ENCODE peak calls at places on chromosomes 12 and 14, in eight cellular contexts. U is spleen, R is psoas muscle, L is lower lobe of right lung, Y is fibroblast of lung, T is PC-3, M is IMR-90, G is cardiac muscle cell. C is an unnamed sample. For H3K36me3, the result is how much of the 10 kb centered on the place peaks cover.

GRCh38 chr14:59325906-59326305 is 137.4 kb downstream of the DAAM1 start:
- DNase-seq in U (no peak), R (no peak), L (no peak), Y (peak), T (no peak), M (peak), G (no peak), C (peak)

GRCh38 chr14:51058382-51058781 is 36.5 kb downstream of the TRIM9 start:
- DNase-seq in U (no peak), R (no peak), L (no peak), Y (no peak), T (no peak), M (no peak), G (no peak), C (no peak)

GRCh38 chr12:43957732-43958131 is 121.9 kb downstream of the TMEM117 start:
- DNase-seq in U (no peak), R (no peak), L (no peak), Y (peak), T (peak), M (peak), G (peak), C (peak)

GRCh38 chr12:104569348-104570173 is 112.8 kb downstream of the CHST11 start:
- DNase-seq in U (peak), R (no peak), L (peak), Y (no peak), T (no peak), M (no peak), G (no peak), C (no peak)

GRCh38 chr14:104080557-104081492 is 4.7 kb upstream of the ASPG start:
- DNase-seq in U (no peak), R (no peak), L (peak), Y (no peak), T (no peak), M (no peak), G (no peak), C (no peak)

GRCh38 chr14:55438066-55438683 is 2.2 kb downstream of the TBPL2 start:
- DNase-seq in U (no peak), R (no peak), L (no peak), Y (peak), T (peak), M (peak), G (peak), C (peak)

GRCh38 chr12:117552971-117553370 is 191.5 kb upstream of the NOS1 start:
- DNase-seq in U (no peak), R (no peak), L (no peak), Y (no peak), T (peak), M (no peak), G (no peak), C (no peak)

GRCh38 chr14:88005978-88006851 is 1.3 kb downstream of the GPR65 start:
- DNase-seq in U (peak), R (no peak), L (peak), Y (no peak), T (no peak), M (no peak), G (no peak), C (peak)

GRCh38 chr12:47383942-47384341 is 304.2 kb upstream of the AMIGO2 start:
- DNase-seq in U (no peak), R (no peak), L (no peak), Y (peak), T (peak), M (peak), G (peak), C (peak)

GRCh38 chr12:74415633-74416032 is 122.0 kb upstream of the ATXN7L3B start:
- DNase-seq in U (no peak), R (no peak), L (no peak), Y (peak), T (peak), M (peak), G (peak), C (peak)

GRCh38 chr12:22653790-22654189 is 28.8 kb downstream of the ETNK1 start:
- DNase-seq in U (no peak), R (no peak), L (no peak), Y (no peak), T (peak), M (no peak), G (no peak), C (no peak)

GRCh38 chr14:34693228-34693939 is 21.0 kb downstream of the CFL2 start:
- DNase-seq in U (no peak), R (peak), L (peak), Y (no peak), T (peak), M (no peak), G (no peak), C (no peak)

GRCh38 chr14:53127832-53128231 is 25.3 kb downstream of the DDHD1 start:
- DNase-seq in U (no peak), R (no peak), L (no peak), Y (no peak), T (no peak), M (no peak), G (no peak), C (no peak)

GRCh38 chr14:106318700-106319099 is 792.3 kb downstream of the TMEM121 start:
- DNase-seq in U (no peak), R (no peak), L (no peak), Y (no peak), T (no peak), M (no peak), G (no peak), C (no peak)

GRCh38 chr14:22071001-22071400 is 397.4 kb upstream of the OR4E1 start:
- DNase-seq in U (peak), R (no peak), L (no peak), Y (no peak), T (no peak), M (no peak), G (no peak), C (no peak)

GRCh38 chr12:64091186-64091585 is 130.9 kb downstream of the KICS2 start:
- DNase-seq in U (no peak), R (no peak), L (no peak), Y (no peak), T (no peak), M (no peak), G (no peak), C (no peak)

GRCh38 chr14:65260786-65261185 is 151.7 kb upstream of the FUT8 start:
- DNase-seq in U (no peak), R (no peak), L (no peak), Y (peak), T (no peak), M (peak), G (no peak), C (peak)

GRCh38 chr12:113165521-113166450 is 16.3 kb downstream of the CFAP73 start:
- DNase-seq in U (no peak), R (no peak), L (no peak), Y (no peak), T (no peak), M (no peak), G (no peak), C (no peak)

GRCh38 chr14:93010543-93011541 is 87.9 kb downstream of the CHGA start:
- DNase-seq in U (no peak), R (no peak), L (no peak), Y (no peak), T (no peak), M (no peak), G (no peak), C (no peak)

GRCh38 chr14:31829256-31829923 is 247.7 kb upstream of the ARHGAP5 start:
- DNase-seq in U (no peak), R (no peak), L (no peak), Y (peak), T (peak), M (peak), G (no peak), C (peak)

GRCh38 chr14:101102875-101103274 is 199.4 kb upstream of the RTL1 start:
- DNase-seq in U (peak), R (no peak), L (no peak), Y (no peak), T (no peak), M (no peak), G (no peak), C (no peak)

GRCh38 chr12:100020370-100020769 is 35.6 kb upstream of the ANKS1B start:
- DNase-seq in U (no peak), R (no peak), L (no peak), Y (no peak), T (peak), M (peak), G (no peak), C (peak)

GRCh38 chr12:11508699-11509098 is 113.3 kb upstream of the PRB2 start:
- DNase-seq in U (no peak), R (no peak), L (no peak), Y (no peak), T (peak), M (peak), G (no peak), C (peak)

GRCh38 chr14:23141706-23142467 is 22.8 kb upstream of the CEBPE start:
- DNase-seq in U (no peak), R (peak), L (peak), Y (peak), T (peak), M (peak), G (no peak), C (peak)

GRCh38 chr12:99027491-99027890 is 382.4 kb downstream of the APAF1 start:
- DNase-seq in U (no peak), R (no peak), L (no peak), Y (no peak), T (no peak), M (no peak), G (no peak), C (no peak)

GRCh38 chr14:89429206-89430091 is 12.4 kb upstream of the FOXN3 start:
- DNase-seq in U (no peak), R (no peak), L (no peak), Y (peak), T (no peak), M (peak), G (no peak), C (peak)

GRCh38 chr14:50792058-50792477 is 38.9 kb downstream of the NIN start:
- DNase-seq in U (no peak), R (no peak), L (no peak), Y (no peak), T (no peak), M (no peak), G (no peak), C (no peak)

GRCh38 chr14:105180598-105181528 is at the start of gene NUDT14:
- DNase-seq in U (peak), R (peak), L (peak), Y (peak), T (peak), M (peak), G (peak), C (no peak)

GRCh38 chr14:38366374-38366773 is 110.5 kb upstream of the CLEC14A start:
- DNase-seq in U (no peak), R (no peak), L (no peak), Y (no peak), T (peak), M (no peak), G (no peak), C (no peak)

GRCh38 chr12:32025906-32026305 is 66.7 kb downstream of the RESF1 start:
- DNase-seq in U (no peak), R (no peak), L (no peak), Y (no peak), T (no peak), M (no peak), G (no peak), C (no peak)

GRCh38 chr14:105019861-105020814 is 745 bp downstream of the CDCA4 start:
- DNase-seq in U (peak), R (no peak), L (peak), Y (no peak), T (no peak), M (peak), G (peak), C (no peak)

GRCh38 chr12:105221588-105222325 is 14.2 kb downstream of the APPL2 start:
- DNase-seq in U (no peak), R (no peak), L (no peak), Y (no peak), T (no peak), M (no peak), G (no peak), C (no peak)

GRCh38 chr12:115354007-115354452 is 670.1 kb upstream of the TBX3 start:
- DNase-seq in U (no peak), R (peak), L (no peak), Y (peak), T (peak), M (peak), G (no peak), C (peak)

GRCh38 chr12:112368856-112369255 is 13.4 kb downstream of the HECTD4 start:
- DNase-seq in U (no peak), R (no peak), L (no peak), Y (no peak), T (no peak), M (no peak), G (no peak), C (peak)

GRCh38 chr12:29831173-29831572 is 47.4 kb upstream of the TMTC1 start:
- DNase-seq in U (no peak), R (no peak), L (no peak), Y (no peak), T (no peak), M (no peak), G (no peak), C (no peak)

GRCh38 chr12:120110550-120111501 is 5.7 kb downstream of the RAB35 start:
- DNase-seq in U (peak), R (peak), L (peak), Y (no peak), T (no peak), M (no peak), G (no peak), C (no peak)

DNA sequence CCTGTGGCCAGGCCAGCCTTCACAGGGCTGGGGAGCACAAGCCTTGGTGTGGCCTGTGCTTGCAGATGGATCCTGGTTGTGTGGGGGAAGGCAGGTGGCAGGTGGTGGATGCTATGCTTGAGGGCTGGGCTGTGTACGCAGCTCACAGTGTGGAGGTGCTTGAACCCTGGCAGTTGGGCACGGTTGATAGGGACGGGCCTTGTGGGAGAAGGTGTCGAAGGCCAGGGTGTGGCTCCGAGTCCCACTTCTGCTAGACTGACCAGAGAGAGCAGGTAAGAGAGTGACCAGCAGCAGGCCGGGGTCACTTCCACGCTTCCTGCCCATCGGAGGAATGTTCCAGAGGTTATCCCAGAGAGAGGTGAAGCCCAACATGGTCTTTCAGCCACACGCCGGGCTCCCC is 85.5 kb downstream of the CACNA1C start:
- DNase-seq in U (no peak), R (no peak), L (no peak), Y (no peak), T (no peak), M (no peak), G (no peak), C (no peak)
- H3K27ac ChIP-seq in U (no peak), R (no peak), L (no peak), Y (no peak), T (no peak), M (no peak), G (peak), C (no peak)

GRCh38 chr12:124821252-124822200 is 42.1 kb downstream of the SCARB1 start:
- DNase-seq in U (no peak), R (no peak), L (no peak), Y (no peak), T (no peak), M (no peak), G (no peak), C (no peak)
- TF ChIP-seq CTCF in U (no peak), R (no peak), L (no peak), Y (no peak), T (no peak), M (no peak), G (no peak), C (no peak)

GRCh38 chr14:64158608-64159007 is 135.6 kb downstream of the ESR2 start:
- DNase-seq in U (no peak), R (no peak), L (no peak), Y (no peak), T (no peak), M (no peak), G (no peak), C (no peak)
- H3K36me3 ChIP-seq in U (half or more), R (half or more), L (half or more), Y (under half), T (under half), M (under half), G (under half), C (under half)

DNA sequence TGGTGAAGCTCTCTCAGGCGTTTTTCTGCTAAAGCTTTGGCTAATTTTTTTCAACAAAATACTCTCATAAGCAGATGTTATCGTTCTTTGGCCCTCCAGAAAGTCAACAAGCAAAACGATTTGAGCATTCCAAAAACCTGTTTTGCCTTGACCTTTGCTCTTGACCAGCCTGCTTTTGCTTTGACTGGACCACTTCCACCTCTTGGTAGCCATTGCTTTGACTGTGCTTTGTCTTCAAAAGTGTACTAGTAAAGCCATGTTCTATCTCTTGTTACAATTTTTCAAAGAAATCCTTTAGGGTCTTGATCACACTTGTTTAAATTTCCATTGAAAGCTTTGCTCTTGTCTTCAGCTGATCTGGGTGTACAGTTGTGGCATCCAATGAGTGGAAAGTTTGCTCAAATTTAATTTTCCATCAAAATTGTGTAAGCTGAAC is 10.7 kb upstream of the ARID4A start:
- DNase-seq in U (no peak), R (no peak), L (no peak), Y (no peak), T (no peak), M (no peak), G (no peak), C (no peak)
- H3K27ac ChIP-seq in U (no peak), R (no peak), L (no peak), Y (no peak), T (no peak), M (peak), G (no peak), C (no peak)

C was measured in astrocyte.